ENCODE peak calls at places on chromosomes 4 and X, in six cellular contexts. N, C, I, G, H and J are unnamed samples.

GRCh38 chrX:8607326-8607725 is 124.6 kb downstream of the ANOS1 start:
- DNase-seq in C (no peak), N (no peak), I (no peak), G (no peak), H (peak), J (no peak)

GRCh38 chr4:90990298-90990697 is 863.1 kb downstream of the CCSER1 start:
- DNase-seq in H (no peak), C (no peak), G (no peak), N (no peak), I (no peak), J (no peak)

GRCh38 chr4:52655505-52655904 is 3.6 kb downstream of the USP46 start:
- DNase-seq in I (no peak), N (no peak), G (no peak), H (no peak), C (no peak), J (no peak)

GRCh38 chr4:47784222-47784621 is 53.6 kb downstream of the CORIN start:
- DNase-seq in H (peak), I (no peak), N (no peak), G (no peak), C (no peak), J (no peak)

GRCh38 chr4:142557220-142557801 is 288.8 kb downstream of the INPP4B start:
- DNase-seq in C (no peak), G (no peak), N (no peak), H (no peak), I (no peak), J (no peak)

GRCh38 chrX:100870527-100870926 is 3.6 kb downstream of the NOX1 start:
- DNase-seq in N (no peak), H (no peak), I (no peak), G (no peak), C (no peak), J (no peak)

GRCh38 chrX:70176938-70177533 is at the start of gene DGAT2L6:
- DNase-seq in C (no peak), I (no peak), N (no peak), G (no peak), H (peak), J (no peak)

GRCh38 chr4:48033825-48034413 is 17.3 kb downstream of the NIPAL1 start:
- DNase-seq in G (no peak), I (peak), H (peak), C (peak), N (no peak), J (no peak)

GRCh38 chrX:121308276-121308805 is 260.9 kb downstream of the GLUD2 start:
- DNase-seq in C (no peak), G (no peak), H (peak), I (no peak), N (no peak), J (no peak)

GRCh38 chr4:120025516-120025915 is 41.1 kb downstream of the MAD2L1 start:
- DNase-seq in I (no peak), H (no peak), C (no peak), N (no peak), G (no peak), J (no peak)

GRCh38 chr4:105306158-105306781 is 159.6 kb downstream of the TET2 start:
- DNase-seq in H (peak), N (no peak), C (no peak), G (no peak), I (peak), J (peak)

GRCh38 chr4:140260227-140260626 is 106.2 kb upstream of the MAML3 start:
- DNase-seq in N (no peak), G (no peak), H (peak), I (no peak), C (no peak), J (no peak)

GRCh38 chr4:48967101-48967500 is 19.0 kb upstream of the CWH43 start:
- DNase-seq in G (no peak), I (no peak), C (no peak), H (no peak), N (no peak), J (no peak)

GRCh38 chrX:22366866-22367265 is 94.2 kb downstream of the CBLL2 start:
- DNase-seq in G (no peak), C (no peak), I (no peak), N (no peak), H (no peak), J (no peak)

GRCh38 chr4:105550641-105551040 is 1.8 kb upstream of the ARHGEF38 start:
- DNase-seq in H (peak), I (no peak), C (no peak), N (no peak), G (no peak), J (no peak)

GRCh38 chr4:173319696-173320095 is 14.5 kb downstream of the HMGB2 start:
- DNase-seq in C (no peak), G (no peak), I (no peak), H (peak), N (no peak), J (no peak)

GRCh38 chrX:30577362-30577961 is at the start of gene TASL:
- DNase-seq in I (peak), C (no peak), H (no peak), N (no peak), G (no peak), J (peak)

GRCh38 chrX:3581609-3582108 is 131.8 kb downstream of the PRKX start:
- DNase-seq in G (no peak), N (no peak), I (no peak), C (no peak), H (no peak), J (no peak)

GRCh38 chr4:77023920-77024319 is 51.9 kb downstream of the CCNI start:
- DNase-seq in I (no peak), H (no peak), G (no peak), N (no peak), C (no peak), J (no peak)

GRCh38 chrX:67574696-67575095 is 30.9 kb downstream of the AR start:
- DNase-seq in H (no peak), I (no peak), C (no peak), G (no peak), N (no peak), J (no peak)

GRCh38 chr4:95050980-95051688 is 293.4 kb downstream of the BMPR1B start:
- DNase-seq in C (no peak), I (no peak), G (no peak), H (no peak), N (no peak), J (no peak)

GRCh38 chr4:13920901-13921300 is 293.4 kb upstream of the BOD1L1 start:
- DNase-seq in G (no peak), C (no peak), H (peak), I (no peak), N (peak), J (no peak)

GRCh38 chr4:38788327-38788726 is 5.5 kb upstream of the TLR10 start:
- DNase-seq in C (no peak), I (no peak), G (no peak), H (peak), N (no peak), J (no peak)

GRCh38 chr4:25113915-25114904 is 46.0 kb downstream of the SEPSECS start:
- DNase-seq in I (no peak), N (no peak), G (no peak), C (no peak), H (peak), J (no peak)

GRCh38 chr4:4260185-4260751 is 12.2 kb upstream of the TMEM128 start:
- DNase-seq in H (peak), G (no peak), N (no peak), C (no peak), I (no peak), J (no peak)

GRCh38 chrX:2435465-2435864 is 65.3 kb downstream of the DHRSX start:
- DNase-seq in H (no peak), C (no peak), N (no peak), I (no peak), G (no peak), J (no peak)

GRCh38 chr4:13536607-13537006 is 7.7 kb downstream of the NKX3-2 start:
- DNase-seq in C (no peak), N (no peak), H (no peak), I (no peak), G (no peak), J (no peak)

GRCh38 chr4:139873111-139873866 is 207.7 kb downstream of the MGST2 start:
- DNase-seq in C (no peak), G (no peak), N (no peak), H (no peak), I (no peak), J (peak)

GRCh38 chr4:108834167-108834566 is 71.3 kb upstream of the ETNPPL start:
- DNase-seq in H (peak), I (no peak), N (no peak), G (no peak), C (no peak), J (no peak)

GRCh38 chr4:20487852-20488251 is 212.4 kb upstream of the PACRGL start:
- DNase-seq in H (peak), I (no peak), N (no peak), G (no peak), C (no peak), J (no peak)

GRCh38 chr4:3464911-3465697 is 2.0 kb downstream of the DOK7 start:
- DNase-seq in N (no peak), G (peak), H (no peak), C (no peak), I (no peak), J (no peak)

GRCh38 chr4:76293705-76294274 is 12.7 kb upstream of the STBD1 start:
- DNase-seq in I (no peak), G (no peak), N (no peak), H (peak), C (no peak), J (no peak)

GRCh38 chrX:131763674-131764073 is 219.8 kb downstream of the OR13H1 start:
- DNase-seq in N (peak), C (peak), H (peak), I (peak), G (no peak), J (no peak)

GRCh38 chr4:76987153-76987562 is 37.6 kb downstream of the SEPTIN11 start:
- DNase-seq in N (no peak), G (peak), C (no peak), H (peak), I (no peak), J (no peak)

GRCh38 chr4:119731146-119731742 is 102.6 kb upstream of the PDE5A start:
- DNase-seq in I (no peak), H (no peak), N (no peak), C (no peak), G (no peak), J (no peak)

GRCh38 chr4:152880263-152880662 is 55.9 kb upstream of the FHDC1 start:
- DNase-seq in N (no peak), C (no peak), H (no peak), G (no peak), I (no peak), J (no peak)

GRCh38 chr4:127623755-127624087 is 9.0 kb upstream of the INTU start:
- DNase-seq in I (no peak), H (peak), N (no peak), G (peak), C (no peak), J (no peak)

GRCh38 chr4:18689308-18689915 is 667.9 kb upstream of the LCORL start:
- DNase-seq in C (no peak), G (no peak), H (peak), N (no peak), I (no peak), J (no peak)

GRCh38 chr4:17030543-17030942 is 132.1 kb upstream of the LDB2 start:
- DNase-seq in G (no peak), C (no peak), H (peak), I (no peak), N (no peak), J (no peak)

GRCh38 chr4:1981251-1982055 is 27.3 kb downstream of the NELFA start:
- DNase-seq in H (peak), G (no peak), C (no peak), N (no peak), I (peak), J (peak)